ENCODE peak calls at places on chromosomes 2 and 18, in ten cellular contexts. P is OCI-LY7; Z is fibroblast of lung; T is right cardiac atrium; D is stimulated activated CD8-positive, alpha-beta memory T cell treated with anti-CD3 and anti-CD28 coated beads, Interleukin-4, amount 100 ng/mL, for 24 hours; B is NCI-H1694; M is NCI-H510A treated with DMSO at 0.1 percent for 48 hours; G is cortex of kidney; Y is right atrium auricular region; Q is EH. W is an unnamed sample.

GRCh38 chr18:79251021-79251420 is 144.7 kb upstream of the NFATC1 start:
- DNase-seq in P (no peak), Z (no peak), T (no peak), D (no peak), B (no peak), M (no peak), G (no peak), Y (no peak), Q (no peak), W (no peak)

GRCh38 chr2:72112981-72113846 is 34.4 kb downstream of the CYP26B1 start:
- DNase-seq in P (no peak), Z (no peak), T (peak), D (no peak), B (no peak), M (no peak), G (no peak), Y (peak), Q (peak), W (no peak)

GRCh38 chr2:201779996-201780673 is 598 bp downstream of the ALS2 start:
- DNase-seq in P (peak), Z (no peak), T (no peak), D (no peak), B (no peak), M (peak), G (no peak), Y (no peak), Q (peak), W (peak)

GRCh38 chr2:188971316-188971930 is 2.8 kb upstream of the COL3A1 start:
- DNase-seq in P (no peak), Z (no peak), T (no peak), D (no peak), B (no peak), M (no peak), G (no peak), Y (no peak), Q (no peak), W (no peak)

GRCh38 chr2:36597532-36598377 is at the start of gene FEZ2:
- DNase-seq in P (peak), Z (peak), T (peak), D (peak), B (peak), M (peak), G (peak), Y (peak), Q (peak), W (no peak)

GRCh38 chr18:46173393-46174316 is 69.5 kb downstream of the HAUS1 start:
- DNase-seq in P (peak), Z (peak), T (peak), D (peak), B (peak), M (peak), G (no peak), Y (peak), Q (peak), W (peak)

GRCh38 chr2:1743396-1744150 is 742 bp downstream of the PXDN start:
- DNase-seq in P (no peak), Z (peak), T (peak), D (no peak), B (no peak), M (peak), G (no peak), Y (no peak), Q (peak), W (no peak)

GRCh38 chr18:12253517-12254136 is 534 bp upstream of the CIDEA start:
- DNase-seq in P (no peak), Z (no peak), T (peak), D (no peak), B (no peak), M (peak), G (no peak), Y (no peak), Q (no peak), W (no peak)

GRCh38 chr18:79573921-79574491 is 105.6 kb upstream of the CTDP1 start:
- DNase-seq in P (no peak), Z (no peak), T (no peak), D (no peak), B (no peak), M (no peak), G (no peak), Y (no peak), Q (no peak), W (no peak)

GRCh38 chr18:32042337-32042736 is 23.7 kb downstream of the RNF125 start:
- DNase-seq in P (no peak), Z (no peak), T (no peak), D (no peak), B (no peak), M (no peak), G (no peak), Y (no peak), Q (no peak), W (no peak)

GRCh38 chr2:74906395-74906794 is 52.0 kb upstream of the POLE4 start:
- DNase-seq in P (no peak), Z (no peak), T (no peak), D (no peak), B (no peak), M (no peak), G (no peak), Y (no peak), Q (no peak), W (no peak)

GRCh38 chr2:105329561-105330495 is at the start of gene TGFBRAP1:
- DNase-seq in P (peak), Z (peak), T (peak), D (peak), B (no peak), M (peak), G (no peak), Y (no peak), Q (peak), W (no peak)

GRCh38 chr2:240622631-240623235 is 2.5 kb upstream of the GPR35 start:
- DNase-seq in P (no peak), Z (peak), T (no peak), D (peak), B (no peak), M (no peak), G (no peak), Y (no peak), Q (no peak), W (no peak)

W was measured in Panc1.